ENCODE peak calls at places on chromosomes 4 and X, in ten cellular contexts. P is cardiac fibroblast, F is fibroblast of lung, U is psoas muscle, Z is AG09319, H is progenitor cell of endocrine pancreas, I is AG09309, S is tibial artery, J is RWPE1, Y is cardiac muscle cell. A is an unnamed sample.

GRCh38 chrX:125407314-125407713 is 87.6 kb downstream of the TEX13C start:
- DNase-seq in Y (no peak), P (no peak), J (no peak), U (no peak), I (no peak), Z (no peak), S (no peak), F (no peak), H (no peak), A (no peak)

GRCh38 chrX:118779581-118779980 is 44.0 kb upstream of the ZCCHC12 start:
- DNase-seq in F (no peak), Z (no peak), S (no peak), P (no peak), J (no peak), I (no peak), H (no peak), Y (no peak), U (no peak), A (no peak)

GRCh38 chrX:69808375-69808774 is 192.5 kb downstream of the EDA start:
- DNase-seq in U (no peak), S (no peak), H (no peak), F (no peak), Y (no peak), J (no peak), Z (no peak), P (no peak), I (no peak), A (no peak)

GRCh38 chr4:139227729-139228404 is 50.8 kb upstream of the ELF2 start:
- DNase-seq in U (no peak), P (no peak), Y (no peak), H (no peak), J (no peak), I (no peak), Z (no peak), S (no peak), F (no peak), A (no peak)

GRCh38 chrX:69424161-69424560 is 80.0 kb upstream of the NALF2 start:
- DNase-seq in J (no peak), S (no peak), P (peak; percentile 25), Z (no peak), Y (peak; percentile 30), I (no peak), H (no peak), F (no peak), U (no peak), A (no peak)

GRCh38 chr4:157664726-157665125 is 444.2 kb downstream of the GRIA2 start:
- DNase-seq in F (peak; percentile 74), S (no peak), Y (peak; percentile 43), H (no peak), I (peak; percentile 10), P (peak; percentile 45), U (no peak), Z (no peak), J (peak; percentile 8), A (no peak)

GRCh38 chr4:74675673-74676279 is 118.5 kb downstream of the BTC start:
- DNase-seq in J (peak; percentile 63), H (peak; percentile 12), U (no peak), Y (peak; percentile 85), Z (peak; percentile 32), S (no peak), P (peak; percentile 82), F (peak; percentile 57), I (peak; percentile 31), A (no peak)

GRCh38 chrX:18753603-18754002 is 46.2 kb downstream of the PPEF1 start:
- DNase-seq in P (no peak), Z (no peak), U (no peak), S (no peak), H (no peak), F (no peak), I (no peak), Y (no peak), J (no peak), A (no peak)

GRCh38 chr4:184167576-184167975 is 50.1 kb downstream of the ENPP6 start:
- DNase-seq in S (no peak), H (no peak), F (no peak), P (no peak), J (no peak), Z (no peak), I (no peak), Y (no peak), U (no peak), A (no peak)

GRCh38 chr4:73244941-73245601 is 13.5 kb downstream of the ANKRD17 start:
- DNase-seq in J (no peak), H (no peak), F (no peak), I (no peak), Y (no peak), P (no peak), U (no peak), Z (no peak), S (no peak), A (no peak)

GRCh38 chr4:150302553-150302952 is 224.3 kb downstream of the DCLK2 start:
- DNase-seq in Y (peak; percentile 95), H (no peak), Z (peak; percentile 91), F (peak; percentile 97), J (peak; percentile 76), U (no peak), I (peak; percentile 90), S (no peak), P (peak; percentile 94), A (no peak)

GRCh38 chrX:148203531-148203930 is 222.4 kb downstream of the FMR1NB start:
- DNase-seq in U (no peak), F (no peak), Z (no peak), H (no peak), S (no peak), P (no peak), I (no peak), Y (no peak), J (no peak), A (no peak)

GRCh38 chr4:44771789-44772188 is 45.4 kb upstream of the GNPDA2 start:
- DNase-seq in U (no peak), H (no peak), Z (no peak), F (no peak), J (no peak), Y (no peak), I (no peak), S (no peak), P (no peak), A (no peak)

DNA sequence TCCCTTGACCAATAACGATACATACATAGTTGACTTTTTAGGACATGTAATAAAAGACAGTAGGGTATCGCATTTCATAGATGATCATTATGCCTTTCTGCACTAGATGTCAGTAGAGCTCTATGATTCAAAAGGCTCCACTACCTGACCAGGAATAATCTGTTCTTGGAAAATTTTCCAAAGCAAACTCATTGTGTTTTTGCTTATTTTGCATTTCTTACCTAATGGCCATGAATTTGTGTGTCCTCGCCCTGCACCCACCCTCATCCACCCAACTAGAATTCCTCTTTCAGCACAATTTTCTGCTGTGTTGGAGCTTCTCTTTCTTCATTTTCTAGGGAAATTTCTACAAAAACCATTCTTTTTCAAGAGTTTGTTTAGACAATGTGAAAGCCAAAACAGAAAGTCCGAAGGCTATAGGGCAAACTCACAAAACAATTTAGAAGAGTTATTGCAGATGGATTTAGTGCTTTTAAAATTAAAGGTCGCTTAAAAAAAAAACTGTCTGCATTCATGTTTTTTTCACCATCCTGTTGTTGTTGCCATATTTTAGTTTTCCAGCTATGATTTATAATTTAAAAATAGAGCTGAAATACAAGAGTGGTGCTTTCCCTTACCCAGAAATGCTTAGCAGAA is 183.6 kb downstream of the SPATA18 start:
- DNase-seq in Y (peak; percentile 61), U (no peak), I (peak; percentile 27), J (peak; percentile 64), F (no peak), Z (peak; percentile 28), P (peak; percentile 49), H (no peak), S (no peak), A (no peak)
- TF ChIP-seq CTCF in Y (peak; percentile 47), U (peak; percentile 63), I (peak; percentile 42), J (peak; percentile 66), F (peak; percentile 30), Z (peak; percentile 61), P (peak; percentile 31), H (peak; percentile 68), S (peak; percentile 52), A (peak; percentile 92)

DNA sequence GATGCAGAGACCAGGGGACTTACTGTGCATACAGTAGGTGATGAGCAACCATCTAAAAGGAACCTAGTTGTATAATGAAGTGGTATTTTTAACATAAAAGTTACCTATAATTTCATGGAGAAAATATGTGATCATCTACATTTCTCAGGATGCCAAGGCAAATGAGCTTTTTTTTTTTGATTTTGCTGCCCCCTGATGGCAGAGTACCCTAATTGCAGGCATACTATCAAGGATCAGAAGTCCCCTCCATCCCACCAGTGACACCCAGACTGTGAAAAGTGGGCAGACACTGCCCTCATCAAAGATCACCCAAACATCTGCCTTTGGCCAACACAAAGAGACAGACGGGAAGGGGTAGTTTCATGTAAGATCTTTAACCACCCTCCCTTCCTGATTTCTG is 9.6 kb upstream of the ABLIM2 start:
- DNase-seq in Y (no peak), S (no peak), J (no peak), P (no peak), F (no peak), U (no peak), Z (no peak), H (no peak), I (no peak), A (no peak)
- TF ChIP-seq CTCF in Y (peak; percentile 46), S (no peak), J (no peak), P (peak; percentile 44), F (peak; percentile 42), U (peak; percentile 59), Z (peak; percentile 16), H (peak; percentile 53), I (peak; percentile 22), A (peak; percentile 72)

DNA sequence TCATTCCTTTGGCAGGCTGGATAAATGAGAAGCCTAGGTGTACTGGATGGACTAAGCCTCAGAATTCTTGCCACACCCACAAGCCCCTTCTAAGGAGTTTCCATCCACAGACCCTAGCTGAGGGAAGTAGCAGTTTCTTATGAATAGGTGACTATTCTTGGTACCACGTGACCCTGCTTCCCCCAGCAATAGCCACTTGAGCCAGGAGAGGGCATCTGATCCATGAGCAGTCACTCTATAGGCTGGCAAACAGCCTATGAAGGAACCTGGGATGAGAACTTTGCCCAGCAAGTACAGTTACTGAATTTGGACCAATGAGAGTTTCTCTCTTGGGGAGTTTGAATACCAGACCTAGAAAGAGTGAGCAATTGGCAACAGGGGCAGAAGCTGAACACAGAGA is 84.0 kb downstream of the RTL9 start:
- DNase-seq in P (peak; percentile 16), S (no peak), Z (no peak), U (no peak), J (peak; percentile 41), F (peak; percentile 28), Y (peak; percentile 11), I (no peak), H (no peak), A (no peak)
- TF ChIP-seq CTCF in P (peak; percentile 20), S (no peak), Z (peak; percentile 16), U (no peak), J (no peak), F (no peak), Y (peak; percentile 16), I (peak; percentile 29), H (peak; percentile 51), A (peak; percentile 62)

DNA sequence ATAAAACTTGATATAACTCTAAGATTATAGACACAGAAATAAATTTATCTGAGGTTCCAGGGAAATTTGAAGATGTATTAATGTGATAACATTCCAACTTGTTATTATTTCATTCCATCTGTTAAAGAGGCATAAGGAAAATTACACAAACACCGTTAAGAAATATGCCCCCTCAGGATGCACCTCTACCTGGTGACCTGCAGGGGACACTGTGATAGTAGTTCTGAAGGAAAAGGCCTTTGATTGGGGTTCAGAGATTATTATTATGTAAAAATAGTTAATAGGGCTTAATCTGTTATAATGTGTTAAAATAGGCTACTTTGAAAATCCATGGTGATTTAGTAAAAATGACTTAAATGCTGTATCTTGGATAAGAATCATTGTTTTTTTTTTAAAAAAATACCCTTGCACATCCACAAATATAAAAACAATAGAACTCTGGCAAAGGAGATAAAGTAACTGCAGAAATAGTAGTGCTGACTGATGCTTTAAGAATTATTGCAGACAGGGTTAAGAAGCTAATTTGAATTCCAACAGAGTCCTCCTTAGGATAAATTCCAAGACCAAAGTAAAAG is 6.1 kb upstream of the ABRAXAS1 start:
- DNase-seq in U (no peak), F (peak; percentile 24), J (peak; percentile 63), Z (no peak), Y (peak; percentile 48), P (peak; percentile 42), S (no peak), H (no peak), I (no peak), A (no peak)
- TF ChIP-seq CTCF in U (peak; percentile 54), F (peak; percentile 77), J (peak; percentile 90), Z (peak; percentile 80), Y (peak; percentile 80), P (peak; percentile 86), S (peak; percentile 40), H (peak; percentile 86), I (peak; percentile 82), A (peak; percentile 85)